ENCODE peak calls at places on chromosomes 12 and 14, in four cellular contexts. One of them, this sample, is unnamed.

GRCh38 chr14:49106721-49107689 is 479.2 kb downstream of the RPS29 start:
- DNase-seq in right lobe of liver: no peak
- DNase-seq in IMR-90: peak
- DNase-seq in Peyer's patch: no peak
- DNase-seq in this sample: no peak

GRCh38 chr14:54933006-54933405 is 30.4 kb upstream of the GCH1 start:
- DNase-seq in right lobe of liver: no peak
- DNase-seq in IMR-90: no peak
- DNase-seq in Peyer's patch: no peak
- DNase-seq in this sample: no peak

GRCh38 chr14:74085047-74085637 is 386 bp downstream of the LIN52 start:
- DNase-seq in Peyer's patch: no peak
- DNase-seq in right lobe of liver: no peak
- DNase-seq in IMR-90: peak
- DNase-seq in this sample: peak

GRCh38 chr14:63453443-63453936 is 89.7 kb downstream of the PPP2R5E start:
- DNase-seq in Peyer's patch: no peak
- DNase-seq in right lobe of liver: no peak
- DNase-seq in IMR-90: no peak
- DNase-seq in this sample: no peak

GRCh38 chr12:5227722-5228274 is 184.1 kb downstream of the KCNA5 start:
- DNase-seq in IMR-90: no peak
- DNase-seq in right lobe of liver: no peak
- DNase-seq in Peyer's patch: no peak
- DNase-seq in this sample: no peak

GRCh38 chr12:22313276-22313995 is 21.1 kb downstream of the ST8SIA1 start:
- DNase-seq in IMR-90: no peak
- DNase-seq in Peyer's patch: no peak
- DNase-seq in right lobe of liver: no peak
- DNase-seq in this sample: no peak

GRCh38 chr14:23430733-23431105 is 4.7 kb downstream of the MYH7 start:
- DNase-seq in right lobe of liver: no peak
- DNase-seq in Peyer's patch: no peak
- DNase-seq in IMR-90: no peak
- DNase-seq in this sample: no peak

GRCh38 chr12:6956332-6956727 is 5.2 kb downstream of the PTPN6 start:
- DNase-seq in IMR-90: no peak
- DNase-seq in right lobe of liver: no peak
- DNase-seq in Peyer's patch: peak
- DNase-seq in this sample: peak

GRCh38 chr12:124172646-124173045 is 122.2 kb upstream of the RFLNA start:
- DNase-seq in Peyer's patch: no peak
- DNase-seq in right lobe of liver: no peak
- DNase-seq in IMR-90: no peak
- DNase-seq in this sample: no peak

GRCh38 chr12:123690191-123690840 is 19.4 kb downstream of the TCTN2 start:
- DNase-seq in Peyer's patch: no peak
- DNase-seq in IMR-90: no peak
- DNase-seq in right lobe of liver: no peak
- DNase-seq in this sample: no peak

GRCh38 chr12:25130741-25131188 is 64.2 kb downstream of the DNAI7 start:
- DNase-seq in Peyer's patch: no peak
- DNase-seq in right lobe of liver: no peak
- DNase-seq in IMR-90: peak
- DNase-seq in this sample: no peak

GRCh38 chr12:51893786-51894185 is 5.9 kb downstream of the ANKRD33 start:
- DNase-seq in Peyer's patch: no peak
- DNase-seq in IMR-90: no peak
- DNase-seq in right lobe of liver: no peak
- DNase-seq in this sample: peak

GRCh38 chr12:107320031-107320928 is 226.9 kb upstream of the CRY1 start:
- DNase-seq in right lobe of liver: peak
- DNase-seq in IMR-90: peak
- DNase-seq in Peyer's patch: peak
- DNase-seq in this sample: peak

GRCh38 chr12:107318804-107319535 is 225.6 kb upstream of the CRY1 start:
- DNase-seq in Peyer's patch: no peak
- DNase-seq in IMR-90: peak
- DNase-seq in right lobe of liver: peak
- DNase-seq in this sample: no peak

GRCh38 chr12:107318554-107318803 is 225.1 kb upstream of the CRY1 start:
- DNase-seq in IMR-90: no peak
- DNase-seq in right lobe of liver: no peak
- DNase-seq in Peyer's patch: no peak
- DNase-seq in this sample: peak

GRCh38 chr12:107319536-107320030 is 226.2 kb upstream of the CRY1 start:
- DNase-seq in Peyer's patch: no peak
- DNase-seq in right lobe of liver: no peak
- DNase-seq in IMR-90: no peak
- DNase-seq in this sample: peak

GRCh38 chr12:107317751-107318553 is 224.6 kb upstream of the CRY1 start:
- DNase-seq in Peyer's patch: peak
- DNase-seq in IMR-90: peak
- DNase-seq in right lobe of liver: peak
- DNase-seq in this sample: peak
- TF ChIP-seq POLR2A in Peyer's patch: peak
- TF ChIP-seq POLR2A in IMR-90: no peak
- TF ChIP-seq POLR2A in right lobe of liver: no peak
- TF ChIP-seq POLR2A in this sample: no peak

GRCh38 chr12:57749061-57749460 is 3.0 kb downstream of the CDK4 start:
- DNase-seq in IMR-90: no peak
- DNase-seq in Peyer's patch: no peak
- DNase-seq in right lobe of liver: no peak
- DNase-seq in this sample: peak

GRCh38 chr12:57752668-57753000 is 524 bp upstream of the CDK4 start:
- DNase-seq in IMR-90: no peak
- DNase-seq in right lobe of liver: no peak
- DNase-seq in Peyer's patch: no peak
- DNase-seq in this sample: no peak

GRCh38 chr12:57751432-57751787 is 700 bp downstream of the CDK4 start:
- DNase-seq in Peyer's patch: no peak
- DNase-seq in IMR-90: no peak
- DNase-seq in right lobe of liver: no peak
- DNase-seq in this sample: peak

GRCh38 chr12:57751788-57752667 is at the start of gene CDK4:
- DNase-seq in right lobe of liver: peak
- DNase-seq in Peyer's patch: peak
- DNase-seq in IMR-90: peak
- DNase-seq in this sample: peak

DNA sequence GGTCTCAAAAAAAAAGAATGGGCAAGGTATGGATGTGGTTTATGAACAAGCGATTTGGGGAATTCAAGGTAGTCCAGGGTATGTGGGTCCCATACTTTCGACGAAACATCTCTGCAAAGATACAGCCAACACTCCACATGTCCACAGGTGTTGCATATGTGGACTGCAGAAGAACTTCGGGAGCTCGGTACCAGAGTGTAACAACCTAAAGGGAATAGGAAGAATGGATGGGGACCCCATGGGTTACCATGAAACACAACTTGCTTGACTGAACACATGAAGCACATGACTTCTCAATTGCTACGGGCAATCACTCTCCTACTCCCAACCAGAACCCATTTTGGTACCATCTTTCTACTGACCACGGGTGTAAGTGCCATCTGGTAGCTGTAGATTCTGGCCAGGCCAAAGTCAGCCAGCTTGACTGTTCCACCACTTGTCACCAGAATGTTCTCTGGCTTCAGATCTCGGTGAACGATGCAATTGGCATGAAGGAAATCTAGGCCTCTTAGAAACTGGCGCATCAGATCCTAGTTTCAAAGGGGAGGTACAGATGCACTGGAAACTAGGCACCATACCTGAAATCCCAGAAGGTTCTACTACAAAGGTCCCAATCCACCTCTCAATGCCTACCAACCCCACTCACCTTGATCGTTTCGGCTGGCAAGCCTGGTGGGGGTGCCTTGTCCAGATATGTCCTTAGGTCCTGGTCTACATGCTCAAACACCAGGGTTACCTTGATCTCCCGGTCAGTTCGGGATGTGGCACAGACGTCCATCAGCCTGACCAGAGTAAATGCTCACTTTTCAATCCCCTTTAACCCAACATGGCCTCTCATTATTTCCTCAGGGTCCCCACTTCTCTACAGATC is 1.3 kb downstream of the CDK4 start:
- DNase-seq in Peyer's patch: no peak
- DNase-seq in right lobe of liver: no peak
- DNase-seq in IMR-90: peak
- DNase-seq in this sample: no peak
- H3K4me3 ChIP-seq in Peyer's patch: peak
- H3K4me3 ChIP-seq in right lobe of liver: peak
- H3K4me3 ChIP-seq in IMR-90: peak
- H3K4me3 ChIP-seq in this sample: peak

GRCh38 chr12:125773033-125773432 is 707.8 kb downstream of the AACS start:
- DNase-seq in Peyer's patch: no peak
- DNase-seq in IMR-90: no peak
- DNase-seq in right lobe of liver: peak
- DNase-seq in this sample: no peak
- TF ChIP-seq CTCF in Peyer's patch: no peak
- TF ChIP-seq CTCF in IMR-90: no peak
- TF ChIP-seq CTCF in right lobe of liver: peak
- TF ChIP-seq CTCF in this sample: no peak

GRCh38 chr12:55829967-55830600 is 697 bp upstream of the DNAJC14 start:
- DNase-seq in IMR-90: no peak
- DNase-seq in Peyer's patch: peak
- DNase-seq in right lobe of liver: peak
- DNase-seq in this sample: no peak
- TF ChIP-seq POLR2A in IMR-90: peak
- TF ChIP-seq POLR2A in Peyer's patch: peak
- TF ChIP-seq POLR2A in right lobe of liver: peak
- TF ChIP-seq POLR2A in this sample: no peak

This sample was measured in lower leg skin.